ENCODE peak calls at places on chromosome 22, in ten cellular contexts. B is glutamatergic neuron; E is sigmoid colon; Z is H9; T is spleen; D is body of pancreas; O is AG04450; S is choroid plexus epithelial cell; J is heart right ventricle; X is CD4-positive, alpha-beta T cell. L is an unnamed sample.

GRCh38 chr22:48740731-48741405 is 1086.8 kb downstream of the BRD1 start:
- DNase-seq in T (peak; percentile 57), X (no peak), D (no peak), O (no peak), B (no peak), E (no peak), J (no peak), Z (no peak), S (no peak), L (no peak)

GRCh38 chr22:21102659-21103267 is 57.0 kb downstream of the LRRC74B start:
- DNase-seq in E (peak; percentile 76), X (peak; percentile 70), O (no peak), D (peak; percentile 77), J (peak; percentile 72), T (peak; percentile 87), B (peak; percentile 91), S (peak; percentile 73), Z (peak; percentile 95), L (peak; percentile 87)

GRCh38 chr22:19082101-19082500 is 40.1 kb downstream of the DGCR2 start:
- DNase-seq in E (no peak), D (no peak), J (no peak), O (no peak), S (no peak), T (no peak), B (no peak), X (no peak), Z (no peak), L (no peak)

GRCh38 chr22:34992672-34993071 is 73.3 kb upstream of the ISX start:
- DNase-seq in J (no peak), Z (no peak), S (no peak), B (no peak), T (no peak), O (no peak), D (no peak), E (no peak), X (no peak), L (no peak)

GRCh38 chr22:50432131-50432870 is 42.5 kb downstream of the SBF1 start:
- DNase-seq in E (no peak), J (no peak), O (no peak), B (no peak), D (no peak), S (no peak), X (no peak), Z (no peak), T (no peak), L (no peak)

GRCh38 chr22:45722006-45722405 is 50.4 kb downstream of the ATXN10 start:
- DNase-seq in T (no peak), D (no peak), X (no peak), Z (no peak), E (no peak), B (no peak), J (no peak), S (no peak), O (no peak), L (no peak)

GRCh38 chr22:49956914-49957825 is 3.4 kb upstream of the PIM3 start:
- DNase-seq in O (no peak), E (peak; percentile 59), J (peak; percentile 8), S (no peak), X (no peak), B (no peak), T (peak; percentile 75), D (peak; percentile 11), Z (no peak), L (no peak)

GRCh38 chr22:37233751-37234631 is 10.1 kb downstream of the RAC2 start:
- DNase-seq in J (no peak), X (no peak), O (no peak), Z (no peak), E (no peak), B (no peak), D (no peak), T (peak; percentile 79), S (no peak), L (no peak)

GRCh38 chr22:20031732-20032406 is 11.0 kb downstream of the TANGO2 start:
- DNase-seq in Z (peak; percentile 41), B (no peak), E (peak; percentile 62), O (no peak), S (no peak), T (no peak), D (no peak), X (peak; percentile 32), J (no peak), L (no peak)

GRCh38 chr22:20968281-20968977 is 1.4 kb downstream of the AIFM3 start:
- DNase-seq in J (no peak), T (peak; percentile 70), Z (no peak), B (no peak), E (no peak), S (no peak), O (no peak), X (no peak), D (no peak), L (no peak)

GRCh38 chr22:49770454-49771265 is 57.0 kb downstream of the BRD1 start:
- DNase-seq in Z (no peak), O (no peak), J (no peak), B (no peak), D (no peak), T (peak; percentile 69), E (peak; percentile 61), X (no peak), S (no peak), L (no peak)

GRCh38 chr22:28951969-28952521 is 68.7 kb downstream of the ZNRF3 start:
- DNase-seq in B (no peak), Z (no peak), T (no peak), S (peak; percentile 59), E (peak; percentile 82), D (peak; percentile 33), O (no peak), X (no peak), J (no peak), L (no peak)

GRCh38 chr22:39233736-39234120 is 11.1 kb downstream of the PDGFB start:
- DNase-seq in B (peak; percentile 48), J (peak; percentile 76), D (peak; percentile 15), E (no peak), Z (no peak), T (no peak), O (no peak), X (no peak), S (no peak), L (no peak)

GRCh38 chr22:46801331-46801811 is 38.9 kb downstream of the TBC1D22A start:
- DNase-seq in D (no peak), O (no peak), E (peak; percentile 37), X (no peak), Z (no peak), S (no peak), J (no peak), T (peak; percentile 67), B (no peak), L (no peak)

GRCh38 chr22:45575173-45575572 is 72.5 kb downstream of the FBLN1 start:
- DNase-seq in B (no peak), O (no peak), Z (no peak), E (no peak), X (no peak), J (no peak), S (no peak), T (no peak), D (no peak), L (no peak)

GRCh38 chr22:49788492-49788891 is 39.2 kb downstream of the BRD1 start:
- DNase-seq in J (peak; percentile 76), D (peak; percentile 38), O (no peak), B (no peak), Z (no peak), E (peak; percentile 85), X (no peak), T (peak; percentile 85), S (peak; percentile 25), L (no peak)

GRCh38 chr22:22578702-22579424 is 19.8 kb upstream of the PRAME start:
- DNase-seq in B (no peak), S (peak; percentile 83), T (no peak), O (no peak), Z (no peak), J (peak; percentile 28), X (no peak), D (no peak), E (no peak), L (no peak)

GRCh38 chr22:45552580-45553332 is 50.1 kb downstream of the FBLN1 start:
- DNase-seq in D (peak; percentile 37), X (no peak), B (peak; percentile 56), J (peak; percentile 69), Z (peak; percentile 42), S (peak; percentile 97), T (no peak), E (peak; percentile 82), O (peak; percentile 90), L (no peak)

GRCh38 chr22:44335903-44336803 is 23.4 kb upstream of the SHISAL1 start:
- DNase-seq in X (no peak), S (no peak), J (no peak), B (no peak), D (no peak), O (no peak), E (no peak), Z (peak; percentile 42), T (no peak), L (no peak)
- TF ChIP-seq CTCF in X (no peak), S (no peak), J (no peak), B (no peak), D (no peak), O (no peak), E (no peak), Z (no peak), T (no peak), L (no peak)

GRCh38 chr22:24270556-24271405 is at the start of gene SPECC1L:
- DNase-seq in B (peak; percentile 95), D (peak; percentile 97), O (peak; percentile 85), T (peak; percentile 98), E (peak; percentile 98), J (peak; percentile 95), S (peak; percentile 96), Z (peak; percentile 95), X (peak; percentile 87), L (peak; percentile 94)
- TF ChIP-seq CTCF in B (no peak), D (no peak), O (no peak), T (no peak), E (no peak), J (peak; percentile 64), S (no peak), Z (no peak), X (no peak), L (peak; percentile 6)

DNA sequence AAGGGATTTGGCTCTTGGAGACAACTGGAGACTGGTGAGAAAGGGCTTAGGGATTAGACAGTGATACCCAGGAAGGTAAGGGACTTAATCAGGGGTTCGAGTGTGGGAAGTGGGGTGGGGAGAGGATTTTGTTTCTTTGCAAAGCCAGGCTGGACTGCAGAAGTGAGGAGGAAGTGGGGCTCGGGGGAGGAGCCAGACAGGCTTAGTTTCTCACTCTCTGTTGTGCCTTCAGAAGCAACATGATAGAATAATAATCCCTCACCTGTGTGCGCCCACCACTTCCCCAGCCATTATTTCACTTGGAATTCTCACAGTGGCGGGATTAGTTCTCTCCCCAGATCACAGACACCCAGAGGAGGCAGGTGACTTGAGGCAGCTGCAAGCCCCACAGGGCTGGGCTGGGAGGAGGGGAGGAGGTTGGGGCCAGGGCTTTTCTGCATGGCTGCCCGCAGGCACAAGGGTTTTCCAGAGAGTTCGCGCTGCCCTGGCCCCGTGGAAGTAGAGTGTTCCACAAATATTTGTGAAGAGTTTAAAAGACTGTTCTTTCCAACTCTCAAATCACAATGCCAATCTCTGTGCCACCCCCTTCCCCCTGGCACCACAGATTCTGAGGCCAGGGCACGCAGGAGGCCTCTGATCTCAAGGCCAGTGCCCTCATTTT is 4.0 kb upstream of the SEC14L2 start:
- DNase-seq in X (no peak), B (no peak), E (no peak), S (no peak), D (no peak), T (no peak), Z (no peak), J (no peak), O (no peak), L (no peak)
- TF ChIP-seq CTCF in X (no peak), B (no peak), E (no peak), S (no peak), D (no peak), T (no peak), Z (no peak), J (no peak), O (no peak), L (no peak)

GRCh38 chr22:23789638-23790037 is 2.9 kb downstream of the SMARCB1 start:
- DNase-seq in S (no peak), Z (no peak), D (no peak), T (peak; percentile 24), X (no peak), O (no peak), E (no peak), B (no peak), J (no peak), L (no peak)
- TF ChIP-seq CTCF in S (peak; percentile 9), Z (peak; percentile 30), D (no peak), T (no peak), X (no peak), O (no peak), E (no peak), B (no peak), J (no peak), L (no peak)

L was measured in progenitor cell of endocrine pancreas.